ENCODE peak calls at places on chromosomes 1 and 21, in five cellular contexts. One of them, this sample, is unnamed.

GRCh38 chr1:30790850-30791778 is 33.5 kb upstream of the LAPTM5 start:
- DNase-seq in prostate gland: no peak
- DNase-seq in heart right ventricle: no peak
- DNase-seq in GM12865: peak
- DNase-seq in cardiac muscle cell: no peak
- DNase-seq in this sample: no peak

GRCh38 chr1:8145525-8145924 is 119.4 kb upstream of the ERRFI1 start:
- DNase-seq in GM12865: peak
- DNase-seq in cardiac muscle cell: no peak
- DNase-seq in heart right ventricle: no peak
- DNase-seq in prostate gland: no peak
- DNase-seq in this sample: no peak

GRCh38 chr21:42258150-42258884 is 39.4 kb downstream of the ABCG1 start:
- DNase-seq in heart right ventricle: peak
- DNase-seq in GM12865: peak
- DNase-seq in cardiac muscle cell: peak
- DNase-seq in prostate gland: peak
- DNase-seq in this sample: peak

GRCh38 chr1:30012455-30013440 is 710.6 kb downstream of the MATN1 start:
- DNase-seq in cardiac muscle cell: no peak
- DNase-seq in GM12865: no peak
- DNase-seq in prostate gland: no peak
- DNase-seq in heart right ventricle: no peak
- DNase-seq in this sample: no peak

GRCh38 chr1:239840327-239840726 is 251.4 kb upstream of the FMN2 start:
- DNase-seq in GM12865: no peak
- DNase-seq in cardiac muscle cell: no peak
- DNase-seq in prostate gland: no peak
- DNase-seq in heart right ventricle: no peak
- DNase-seq in this sample: no peak

GRCh38 chr1:232813757-232814156 is 8.5 kb downstream of the MAP10 start:
- DNase-seq in cardiac muscle cell: no peak
- DNase-seq in GM12865: no peak
- DNase-seq in prostate gland: no peak
- DNase-seq in heart right ventricle: no peak
- DNase-seq in this sample: no peak

GRCh38 chr1:231934797-231935196 is 308.2 kb downstream of the DISC1 start:
- DNase-seq in prostate gland: peak
- DNase-seq in GM12865: no peak
- DNase-seq in heart right ventricle: no peak
- DNase-seq in cardiac muscle cell: peak
- DNase-seq in this sample: no peak

GRCh38 chr1:164272156-164272555 is 286.8 kb upstream of the PBX1 start:
- DNase-seq in GM12865: no peak
- DNase-seq in prostate gland: no peak
- DNase-seq in heart right ventricle: no peak
- DNase-seq in cardiac muscle cell: no peak
- DNase-seq in this sample: no peak

GRCh38 chr1:234928642-234929041 is 200.0 kb downstream of the TOMM20 start:
- DNase-seq in prostate gland: no peak
- DNase-seq in cardiac muscle cell: no peak
- DNase-seq in GM12865: no peak
- DNase-seq in heart right ventricle: no peak
- DNase-seq in this sample: no peak

GRCh38 chr1:154590756-154591155 is 17.2 kb downstream of the ADAR start:
- DNase-seq in GM12865: no peak
- DNase-seq in cardiac muscle cell: no peak
- DNase-seq in prostate gland: no peak
- DNase-seq in heart right ventricle: no peak
- DNase-seq in this sample: no peak

GRCh38 chr1:191174298-191174697 is 696.6 kb upstream of the BRINP3 start:
- DNase-seq in prostate gland: no peak
- DNase-seq in GM12865: peak
- DNase-seq in heart right ventricle: no peak
- DNase-seq in cardiac muscle cell: peak
- DNase-seq in this sample: no peak

GRCh38 chr1:179588425-179589024 is 3.1 kb upstream of the TDRD5 start:
- DNase-seq in GM12865: no peak
- DNase-seq in prostate gland: no peak
- DNase-seq in cardiac muscle cell: peak
- DNase-seq in heart right ventricle: no peak
- DNase-seq in this sample: no peak

GRCh38 chr1:179939941-179940340 is 14.7 kb upstream of the CEP350 start:
- DNase-seq in prostate gland: no peak
- DNase-seq in GM12865: no peak
- DNase-seq in cardiac muscle cell: no peak
- DNase-seq in heart right ventricle: no peak
- DNase-seq in this sample: no peak

GRCh38 chr1:39129514-39129913 is 75.0 kb upstream of the MACF1 start:
- DNase-seq in prostate gland: peak
- DNase-seq in GM12865: peak
- DNase-seq in cardiac muscle cell: peak
- DNase-seq in heart right ventricle: no peak
- DNase-seq in this sample: no peak

GRCh38 chr1:228344631-228345072 is 62.0 kb downstream of the TRIM11 start:
- DNase-seq in heart right ventricle: peak
- DNase-seq in prostate gland: no peak
- DNase-seq in cardiac muscle cell: no peak
- DNase-seq in GM12865: no peak
- DNase-seq in this sample: no peak

GRCh38 chr21:45875881-45876280 is 105.7 kb upstream of the COL6A1 start:
- DNase-seq in GM12865: no peak
- DNase-seq in heart right ventricle: no peak
- DNase-seq in prostate gland: no peak
- DNase-seq in cardiac muscle cell: no peak
- DNase-seq in this sample: no peak

GRCh38 chr1:167819849-167820683 is 93.9 kb downstream of the ADCY10 start:
- DNase-seq in GM12865: peak
- DNase-seq in heart right ventricle: peak
- DNase-seq in cardiac muscle cell: peak
- DNase-seq in prostate gland: peak
- DNase-seq in this sample: peak

GRCh38 chr1:174206148-174206826 is 47.0 kb downstream of the RABGAP1L start:
- DNase-seq in cardiac muscle cell: peak
- DNase-seq in prostate gland: no peak
- DNase-seq in GM12865: peak
- DNase-seq in heart right ventricle: no peak
- DNase-seq in this sample: no peak

GRCh38 chr1:38209986-38210385 is 163.4 kb upstream of the POU3F1 start:
- DNase-seq in GM12865: no peak
- DNase-seq in cardiac muscle cell: peak
- DNase-seq in heart right ventricle: peak
- DNase-seq in prostate gland: no peak
- DNase-seq in this sample: no peak

GRCh38 chr1:175191654-175192053 is 922 bp downstream of the KIAA0040 start:
- DNase-seq in prostate gland: peak
- DNase-seq in heart right ventricle: no peak
- DNase-seq in GM12865: peak
- DNase-seq in cardiac muscle cell: no peak
- DNase-seq in this sample: no peak

GRCh38 chr1:2072109-2072806 is 22.0 kb downstream of the PRKCZ start:
- DNase-seq in GM12865: no peak
- DNase-seq in heart right ventricle: peak
- DNase-seq in prostate gland: no peak
- DNase-seq in cardiac muscle cell: no peak
- DNase-seq in this sample: no peak

GRCh38 chr1:229993060-229993459 is 74.0 kb upstream of the GALNT2 start:
- DNase-seq in prostate gland: no peak
- DNase-seq in GM12865: peak
- DNase-seq in heart right ventricle: no peak
- DNase-seq in cardiac muscle cell: no peak
- DNase-seq in this sample: no peak

GRCh38 chr1:112237983-112238515 is 158.0 kb upstream of the CTTNBP2NL start:
- DNase-seq in heart right ventricle: no peak
- DNase-seq in GM12865: no peak
- DNase-seq in prostate gland: no peak
- DNase-seq in cardiac muscle cell: no peak
- DNase-seq in this sample: no peak

GRCh38 chr1:39922139-39922757 is 20.5 kb upstream of the MYCL start:
- DNase-seq in cardiac muscle cell: peak
- DNase-seq in heart right ventricle: no peak
- DNase-seq in prostate gland: no peak
- DNase-seq in GM12865: no peak
- DNase-seq in this sample: no peak

GRCh38 chr1:231949277-231950122 is 322.9 kb downstream of the DISC1 start:
- DNase-seq in prostate gland: no peak
- DNase-seq in cardiac muscle cell: no peak
- DNase-seq in heart right ventricle: no peak
- DNase-seq in GM12865: no peak
- DNase-seq in this sample: no peak

GRCh38 chr21:31750843-31751242 is 18.9 kb upstream of the SCAF4 start:
- DNase-seq in prostate gland: no peak
- DNase-seq in heart right ventricle: no peak
- DNase-seq in cardiac muscle cell: no peak
- DNase-seq in GM12865: no peak
- DNase-seq in this sample: no peak

GRCh38 chr1:230495891-230496385 is 69.8 kb upstream of the PGBD5 start:
- DNase-seq in GM12865: peak
- DNase-seq in cardiac muscle cell: peak
- DNase-seq in heart right ventricle: no peak
- DNase-seq in prostate gland: no peak
- DNase-seq in this sample: no peak

GRCh38 chr1:233025566-233025965 is 75.2 kb downstream of the NTPCR start:
- DNase-seq in prostate gland: peak
- DNase-seq in heart right ventricle: no peak
- DNase-seq in cardiac muscle cell: no peak
- DNase-seq in GM12865: no peak
- DNase-seq in this sample: no peak

GRCh38 chr1:1073743-1074587 is at the start of gene RNF223:
- DNase-seq in cardiac muscle cell: no peak
- DNase-seq in GM12865: no peak
- DNase-seq in heart right ventricle: no peak
- DNase-seq in prostate gland: peak
- DNase-seq in this sample: no peak

GRCh38 chr1:244672961-244673695 is 20.2 kb downstream of the DESI2 start:
- DNase-seq in prostate gland: no peak
- DNase-seq in cardiac muscle cell: peak
- DNase-seq in GM12865: no peak
- DNase-seq in heart right ventricle: no peak
- DNase-seq in this sample: no peak

GRCh38 chr21:20875741-20876140 is 122.5 kb upstream of the NCAM2 start:
- DNase-seq in cardiac muscle cell: no peak
- DNase-seq in GM12865: no peak
- DNase-seq in prostate gland: no peak
- DNase-seq in heart right ventricle: no peak
- DNase-seq in this sample: no peak

GRCh38 chr1:30444850-30445249 is 278.5 kb downstream of the MATN1 start:
- DNase-seq in heart right ventricle: no peak
- DNase-seq in prostate gland: no peak
- DNase-seq in cardiac muscle cell: peak
- DNase-seq in GM12865: no peak
- DNase-seq in this sample: no peak

GRCh38 chr21:35203093-35204021 is 154.3 kb upstream of the RUNX1 start:
- DNase-seq in GM12865: no peak
- DNase-seq in prostate gland: no peak
- DNase-seq in cardiac muscle cell: peak
- DNase-seq in heart right ventricle: no peak
- DNase-seq in this sample: no peak

GRCh38 chr1:9874959-9875635 is 35.0 kb downstream of the CTNNBIP1 start:
- DNase-seq in cardiac muscle cell: peak
- DNase-seq in heart right ventricle: peak
- DNase-seq in GM12865: peak
- DNase-seq in prostate gland: peak
- DNase-seq in this sample: peak

GRCh38 chr1:186076006-186076405 is 299.0 kb downstream of the TPR start:
- DNase-seq in GM12865: no peak
- DNase-seq in heart right ventricle: no peak
- DNase-seq in prostate gland: no peak
- DNase-seq in cardiac muscle cell: no peak
- DNase-seq in this sample: no peak

GRCh38 chr1:118963456-118964430 is 24.4 kb downstream of the TBX15 start:
- DNase-seq in heart right ventricle: no peak
- DNase-seq in GM12865: no peak
- DNase-seq in cardiac muscle cell: peak
- DNase-seq in prostate gland: no peak
- DNase-seq in this sample: no peak

This sample was measured in endothelial cell.